ENCODE peak calls at places on chromosome 14, in four cellular contexts. D is HTR-8/SVneo; L is activated CD4-positive, alpha-beta memory T cell treated with anti-CD3 and anti-CD28 coated beads, Interleukin-2, amount 10 ng/mL, durations not matched to agents 7 days and 5 days; T is hippocampal formation. A is an unnamed sample.

GRCh38 chr14:24110485-24110884 is 4.1 kb upstream of the DCAF11 start:
- DNase-seq in D (no peak), L (no peak), T (no peak), A (no peak)

GRCh38 chr14:61111145-61112130 is 130.4 kb downstream of the SLC38A6 start:
- DNase-seq in D (no peak), L (no peak), T (no peak), A (no peak)

GRCh38 chr14:52351561-52352491 is 37.7 kb downstream of the PTGER2 start:
- DNase-seq in D (no peak), L (peak), T (no peak), A (no peak)

GRCh38 chr14:65062096-65063075 is 39.9 kb downstream of the MAX start:
- DNase-seq in D (no peak), L (no peak), T (no peak), A (no peak)

GRCh38 chr14:70641548-70642312 is at the start of gene TTC9:
- DNase-seq in D (peak), L (no peak), T (no peak), A (no peak)

GRCh38 chr14:45587142-45587541 is 334.1 kb upstream of the MIS18BP1 start:
- DNase-seq in D (no peak), L (no peak), T (no peak), A (no peak)

GRCh38 chr14:60087664-60088063 is 4.1 kb upstream of the PCNX4 start:
- DNase-seq in D (no peak), L (no peak), T (no peak), A (no peak)

GRCh38 chr14:70023871-70024270 is 144.7 kb downstream of the SMOC1 start:
- DNase-seq in D (no peak), L (no peak), T (no peak), A (no peak)

GRCh38 chr14:38860530-38860929 is 242.5 kb downstream of the SEC23A start:
- DNase-seq in D (no peak), L (no peak), T (no peak), A (no peak)

GRCh38 chr14:41548666-41549065 is 58.0 kb upstream of the LRFN5 start:
- DNase-seq in D (no peak), L (no peak), T (no peak), A (no peak)

GRCh38 chr14:61569783-61570182 is 125.5 kb upstream of the HIF1A start:
- DNase-seq in D (peak), L (peak), T (no peak), A (no peak)

GRCh38 chr14:22319526-22320352 is 269.3 kb downstream of the DAD1 start:
- DNase-seq in D (no peak), L (peak), T (peak), A (peak)

GRCh38 chr14:93977790-93978581 is 1.6 kb upstream of the ASB2 start:
- DNase-seq in D (no peak), L (peak), T (no peak), A (no peak)

GRCh38 chr14:49984419-49984818 is 91.5 kb downstream of the ARF6 start:
- DNase-seq in D (no peak), L (no peak), T (no peak), A (no peak)

A was measured in globus pallidus.